ENCODE peak calls at places on chromosomes 16 and 17, in ten cellular contexts. R is CD4-positive, alpha-beta T cell; G is lower leg skin; N is heart right ventricle; P is choroid plexus epithelial cell; Z is A549; T is fibroblast of lung; L is neural crest cell; Y is GM06990; F is GM20000. I is an unnamed sample.

GRCh38 chr16:75011634-75012307 is 12.9 kb downstream of the ZNRF1 start:
- DNase-seq in Z (peak), Y (peak), P (peak), T (peak), F (peak), L (no peak), R (no peak), G (peak), N (no peak), I (peak)

GRCh38 chr16:12082207-12082606 is 105.7 kb downstream of the SNX29 start:
- DNase-seq in R (peak), Z (no peak), G (peak), P (no peak), Y (no peak), N (no peak), F (no peak), L (no peak), T (no peak), I (peak)

GRCh38 chr17:7356779-7357178 is 1.8 kb downstream of the TMEM95 start:
- DNase-seq in L (no peak), R (no peak), N (no peak), Y (no peak), Z (no peak), G (no peak), T (no peak), P (no peak), F (no peak), I (no peak)

GRCh38 chr17:58388302-58389190 is 28.8 kb downstream of the RNF43 start:
- DNase-seq in T (no peak), Z (no peak), R (no peak), Y (no peak), P (peak), G (no peak), N (no peak), L (no peak), F (no peak), I (no peak)

GRCh38 chr16:30941600-30942420 is 7.1 kb upstream of the ORAI3 start:
- DNase-seq in T (peak), N (peak), G (peak), R (peak), Y (peak), Z (peak), F (peak), L (peak), P (peak), I (peak)

GRCh38 chr17:37792787-37793186 is 47.9 kb upstream of the HNF1B start:
- DNase-seq in P (peak), R (no peak), N (no peak), Y (no peak), L (no peak), Z (no peak), F (no peak), G (no peak), T (no peak), I (no peak)

GRCh38 chr17:35799942-35800341 is 4.5 kb upstream of the MMP28 start:
- DNase-seq in T (peak), P (no peak), G (no peak), L (no peak), Z (peak), N (peak), F (no peak), R (no peak), Y (no peak), I (no peak)

GRCh38 chr17:21174719-21175118 is 39.2 kb downstream of the TMEM11 start:
- DNase-seq in L (no peak), G (peak), R (no peak), T (no peak), P (peak), Y (no peak), N (no peak), Z (no peak), F (no peak), I (no peak)

GRCh38 chr16:1743376-1744337 is 27.7 kb downstream of the NME3 start:
- DNase-seq in Y (no peak), Z (no peak), N (no peak), L (no peak), F (no peak), R (no peak), G (peak), P (no peak), T (no peak), I (no peak)

GRCh38 chr17:76408037-76408849 is 23.8 kb downstream of the SPHK1 start:
- DNase-seq in R (peak), G (peak), P (peak), Y (no peak), F (peak), T (peak), N (peak), Z (peak), L (peak), I (peak)

GRCh38 chr17:74008196-74008595 is 195.3 kb upstream of the RPL38 start:
- DNase-seq in P (peak), Y (no peak), Z (peak), L (peak), F (peak), R (peak), N (no peak), T (no peak), G (no peak), I (peak)

GRCh38 chr16:1823821-1824220 is 2.8 kb downstream of the HAGH start:
- DNase-seq in R (no peak), N (no peak), T (peak), L (no peak), G (no peak), F (peak), Y (peak), P (peak), Z (peak), I (peak)

GRCh38 chr16:87625241-87625797 is 23.0 kb downstream of the JPH3 start:
- DNase-seq in Z (no peak), L (no peak), T (no peak), P (no peak), Y (no peak), G (no peak), N (no peak), F (no peak), R (no peak), I (no peak)

GRCh38 chr17:32520737-32521399 is 34.1 kb downstream of the CDK5R1 start:
- DNase-seq in F (no peak), T (no peak), P (no peak), Z (no peak), Y (no peak), R (no peak), N (no peak), L (no peak), G (no peak), I (no peak)

GRCh38 chr16:81697321-81697885 is 81.7 kb upstream of the PLCG2 start:
- DNase-seq in Y (no peak), T (peak), F (peak), R (peak), P (peak), N (peak), L (no peak), Z (peak), G (no peak), I (peak)

GRCh38 chr16:77387075-77387474 is 47.8 kb downstream of the ADAMTS18 start:
- DNase-seq in T (no peak), N (no peak), G (no peak), R (no peak), P (no peak), L (no peak), F (no peak), Y (no peak), Z (no peak), I (no peak)

GRCh38 chr16:78640886-78641285 is 541.4 kb downstream of the WWOX start:
- DNase-seq in G (no peak), R (no peak), L (no peak), T (no peak), N (no peak), Z (no peak), F (no peak), P (no peak), Y (no peak), I (no peak)

GRCh38 chr16:7615565-7615964 is 282.9 kb downstream of the RBFOX1 start:
- DNase-seq in R (no peak), T (no peak), P (no peak), N (no peak), L (no peak), F (no peak), Z (no peak), G (no peak), Y (no peak), I (no peak)

GRCh38 chr17:81388612-81389367 is 6.5 kb upstream of the BAHCC1 start:
- DNase-seq in N (peak), P (no peak), G (no peak), R (no peak), L (no peak), T (no peak), Y (no peak), Z (peak), F (no peak), I (no peak)

GRCh38 chr17:57516290-57517215 is 228.5 kb downstream of the CCDC182 start:
- DNase-seq in F (no peak), L (no peak), R (no peak), T (no peak), Y (no peak), Z (no peak), N (no peak), P (no peak), G (no peak), I (no peak)

GRCh38 chr17:47193931-47194481 is 4.9 kb upstream of the CDC27 start:
- DNase-seq in N (no peak), L (no peak), G (no peak), F (no peak), P (no peak), Z (no peak), R (no peak), T (no peak), Y (no peak), I (no peak)

GRCh38 chr17:313231-313630 is 39.4 kb downstream of the RPH3AL start:
- DNase-seq in F (no peak), R (no peak), G (no peak), N (no peak), P (no peak), Y (no peak), Z (no peak), T (no peak), L (no peak), I (no peak)

DNA sequence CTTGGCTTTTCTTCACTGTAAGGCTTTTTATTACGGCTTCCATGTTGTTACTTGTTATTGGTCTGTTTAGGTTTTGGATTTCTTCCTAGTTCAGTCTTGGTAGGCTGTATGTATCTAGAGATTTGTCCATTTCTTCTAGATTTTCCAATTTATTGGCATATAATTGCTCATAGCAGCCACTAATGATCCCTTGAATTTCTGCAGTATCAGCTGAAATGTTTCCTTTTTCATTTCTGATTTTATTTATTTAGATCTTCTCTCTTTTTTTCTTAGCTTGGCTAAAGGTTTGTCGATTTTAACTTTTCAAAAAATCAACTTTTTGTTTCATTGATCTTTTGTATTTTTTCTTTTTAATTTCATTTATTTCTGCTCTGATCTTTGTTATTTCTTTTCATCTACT is 18.5 kb downstream of the NLRP1 start:
- DNase-seq in P (no peak), G (no peak), Y (no peak), T (no peak), L (no peak), Z (no peak), F (no peak), N (no peak), R (no peak), I (no peak)
- TF ChIP-seq CTCF in P (no peak), G (no peak), Y (no peak), T (no peak), L (no peak), Z (no peak), F (no peak), N (no peak), R (no peak), I (no peak)

DNA sequence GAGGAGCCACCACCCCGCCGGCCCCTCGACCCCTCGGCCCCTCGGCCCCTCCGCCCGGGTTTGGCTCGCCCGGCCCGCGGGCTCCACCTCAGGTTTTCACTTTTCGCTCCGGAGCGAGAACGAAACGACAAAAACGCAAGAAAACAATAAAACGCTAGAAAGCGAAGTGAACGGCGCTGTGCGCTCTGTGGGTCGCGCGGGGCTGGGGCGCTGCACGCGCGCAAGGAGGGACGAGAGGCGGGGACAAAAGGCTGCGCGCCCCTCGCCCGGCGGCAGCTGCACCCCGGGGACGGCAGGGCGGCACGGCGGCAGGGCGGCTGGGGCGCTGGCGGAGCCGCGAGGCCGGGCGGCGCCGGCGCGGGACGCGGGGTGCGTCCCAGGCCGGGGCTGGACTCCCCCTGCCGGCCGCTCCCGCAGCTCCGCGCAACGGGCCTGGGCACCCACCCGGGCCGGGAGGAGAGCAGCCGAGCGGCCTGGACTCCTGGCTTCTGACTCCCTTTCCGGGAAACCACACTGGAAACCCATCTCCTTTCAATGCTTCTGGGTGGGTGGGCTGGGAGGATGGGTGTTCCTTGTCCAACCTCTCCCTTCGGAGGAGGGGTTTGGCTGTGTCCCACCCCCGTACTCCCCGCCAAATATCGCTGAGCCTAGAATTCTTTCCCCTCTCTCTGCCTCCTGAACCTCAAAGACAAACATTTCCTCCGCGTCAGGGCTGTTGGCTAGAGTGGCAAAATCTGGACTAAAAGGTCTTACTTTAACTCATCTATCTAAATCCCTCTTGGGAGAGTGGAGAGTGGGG is 9.9 kb downstream of the TBX2 start:
- DNase-seq in F (peak), L (no peak), G (peak), R (no peak), Y (peak), P (peak), N (peak), T (peak), Z (peak), I (no peak)
- TF ChIP-seq CTCF in F (peak), L (peak), G (no peak), R (peak), Y (peak), P (peak), N (peak), T (peak), Z (peak), I (no peak)

GRCh38 chr17:30095507-30096244 is 20.9 kb upstream of the NSRP1 start:
- DNase-seq in N (no peak), T (peak), Y (peak), P (peak), L (peak), F (peak), Z (peak), G (no peak), R (no peak), I (no peak)
- TF ChIP-seq CTCF in N (peak), T (peak), Y (peak), P (peak), L (peak), F (no peak), Z (peak), G (no peak), R (peak), I (no peak)

GRCh38 chr17:71970312-71970711 is 150.5 kb upstream of the SOX9 start:
- DNase-seq in Y (no peak), P (peak), F (peak), R (no peak), L (no peak), N (no peak), G (no peak), Z (peak), T (no peak), I (no peak)
- TF ChIP-seq CTCF in Y (no peak), P (no peak), F (no peak), R (no peak), L (no peak), N (no peak), G (no peak), Z (no peak), T (no peak), I (no peak)

GRCh38 chr17:30273373-30273772 is 18.4 kb downstream of the BLMH start:
- DNase-seq in G (no peak), L (no peak), R (no peak), Y (no peak), F (no peak), Z (no peak), N (no peak), P (peak), T (peak), I (no peak)

GRCh38 chr17:30279156-30279555 is 12.6 kb downstream of the BLMH start:
- DNase-seq in Z (no peak), F (no peak), N (no peak), Y (no peak), G (no peak), L (no peak), R (no peak), P (no peak), T (no peak), I (no peak)

GRCh38 chr17:30274887-30275286 is 16.9 kb downstream of the BLMH start:
- DNase-seq in T (no peak), Y (no peak), F (no peak), N (no peak), Z (no peak), L (no peak), P (no peak), R (no peak), G (no peak), I (no peak)

GRCh38 chr17:30275911-30276310 is 15.8 kb downstream of the BLMH start:
- DNase-seq in P (no peak), R (no peak), L (no peak), G (no peak), Y (no peak), T (no peak), Z (no peak), N (no peak), F (no peak), I (no peak)

GRCh38 chr17:30278032-30278431 is 13.7 kb downstream of the BLMH start:
- DNase-seq in Y (no peak), F (no peak), P (peak), N (no peak), L (no peak), Z (peak), R (no peak), T (peak), G (no peak), I (peak)
- TF ChIP-seq CTCF in Y (peak), F (no peak), P (peak), N (peak), L (peak), Z (peak), R (peak), T (peak), G (no peak), I (no peak)

GRCh38 chr16:27726621-27727275 is 176.8 kb downstream of the KATNIP start:
- DNase-seq in G (no peak), L (no peak), Z (no peak), Y (no peak), T (peak), R (no peak), P (peak), N (no peak), F (no peak), I (no peak)

GRCh38 chr16:27730703-27731220 is 180.8 kb downstream of the KATNIP start:
- DNase-seq in G (no peak), N (no peak), P (no peak), Y (no peak), L (no peak), Z (no peak), R (no peak), F (no peak), T (no peak), I (no peak)

GRCh38 chr16:27728691-27729090 is 178.7 kb downstream of the KATNIP start:
- DNase-seq in R (no peak), L (no peak), Y (no peak), F (no peak), N (no peak), P (no peak), T (no peak), G (no peak), Z (no peak), I (no peak)

GRCh38 chr16:27727941-27728340 is 178.0 kb downstream of the KATNIP start:
- DNase-seq in R (no peak), F (no peak), L (no peak), T (no peak), P (no peak), Y (no peak), N (no peak), G (no peak), Z (no peak), I (no peak)

DNA sequence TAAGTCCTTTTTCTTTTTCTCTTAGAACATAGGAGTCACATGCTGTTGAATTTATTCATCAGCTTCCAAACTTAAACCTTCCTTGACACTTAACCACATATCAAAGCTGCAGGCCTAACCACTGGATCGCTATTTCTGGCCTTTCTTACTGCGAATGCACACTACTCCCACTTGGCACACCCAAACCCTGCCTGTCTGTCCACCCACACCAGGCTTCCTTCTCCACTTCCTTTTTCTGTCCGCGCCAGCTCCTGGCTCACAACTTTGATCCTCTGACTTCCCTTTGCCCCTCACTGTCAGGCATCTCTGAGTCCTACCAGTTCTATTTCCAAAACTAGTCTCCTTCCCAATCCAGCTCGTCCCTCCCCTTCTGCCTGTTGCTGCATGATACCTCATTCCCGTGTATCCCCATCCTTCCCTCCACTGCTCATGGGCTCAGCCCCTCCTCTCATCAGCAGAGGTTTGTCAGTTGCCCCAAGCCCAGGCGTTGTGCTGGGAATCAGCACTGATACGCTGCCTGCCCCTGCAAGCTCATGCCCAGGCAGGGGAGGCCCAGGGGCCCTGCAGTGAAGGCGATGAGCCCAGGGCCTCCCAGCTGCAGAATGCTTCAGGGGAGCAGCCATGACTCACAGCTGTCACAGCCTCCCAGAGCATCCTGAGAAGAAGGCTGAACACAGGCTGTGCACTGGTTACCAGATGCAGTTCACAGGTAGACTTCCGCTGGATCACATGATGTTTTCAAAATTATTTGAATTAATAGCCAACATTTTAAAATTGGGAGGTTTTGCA is 179.8 kb downstream of the KATNIP start:
- DNase-seq in R (no peak), G (no peak), P (peak), Z (no peak), L (no peak), T (peak), N (no peak), Y (no peak), F (no peak), I (no peak)
- TF ChIP-seq CTCF in R (no peak), G (no peak), P (no peak), Z (no peak), L (no peak), T (no peak), N (no peak), Y (no peak), F (no peak), I (no peak)

GRCh38 chr17:30551666-30552339 is 74.6 kb downstream of the GOSR1 start:
- DNase-seq in Y (no peak), G (peak), R (no peak), N (no peak), T (no peak), L (no peak), P (no peak), Z (no peak), F (no peak), I (no peak)

GRCh38 chr17:30555942-30556341 is 78.7 kb downstream of the GOSR1 start:
- DNase-seq in R (no peak), T (no peak), P (no peak), G (peak), L (no peak), N (no peak), Y (no peak), F (no peak), Z (no peak), I (no peak)

GRCh38 chr17:30556374-30557332 is 79.4 kb downstream of the GOSR1 start:
- DNase-seq in Z (no peak), Y (no peak), N (no peak), G (peak), T (no peak), P (no peak), L (no peak), F (no peak), R (no peak), I (no peak)

GRCh38 chr17:30552994-30553565 is 75.9 kb downstream of the GOSR1 start:
- DNase-seq in G (peak), R (no peak), P (no peak), L (no peak), Z (no peak), F (no peak), Y (no peak), T (no peak), N (no peak), I (no peak)

GRCh38 chr17:30554839-30555751 is 77.9 kb downstream of the GOSR1 start:
- DNase-seq in G (peak), Y (no peak), P (peak), R (no peak), T (no peak), Z (peak), F (no peak), N (no peak), L (no peak), I (peak)
- TF ChIP-seq CTCF in G (no peak), Y (peak), P (peak), R (no peak), T (no peak), Z (peak), F (no peak), N (peak), L (no peak), I (no peak)

I was measured in activated CD8-positive, alpha-beta T cell treated with anti-CD3 and anti-CD28 coated beads for 36 hours.